ENCODE peak calls at places on chromosome 13, in seven cellular contexts. S is stimulated activated CD4-positive, alpha-beta T cell treated with anti-CD3 and anti-CD28 coated beads, Interleukin-4, amount 100 ng/mL, for 24 hours; X is T-helper 17 cell; I is neural crest cell; P is HuH-7.5; E is nucleus accumbens; H is stimulated activated CD8-positive, alpha-beta memory T cell treated with anti-CD3 and anti-CD28 coated beads, Interleukin-2, amount 100 ng/mL, for 48 hours. B is an unnamed sample.

GRCh38 chr13:78309497-78310180 is 293.7 kb downstream of the POU4F1 start:
- DNase-seq in H (no peak), X (no peak), P (no peak), I (no peak), E (no peak), S (no peak), B (no peak)

GRCh38 chr13:23789576-23790346 is 99.4 kb downstream of the MIPEP start:
- DNase-seq in X (no peak), H (no peak), S (no peak), I (no peak), P (no peak), E (no peak), B (no peak)

GRCh38 chr13:71979616-71980015 is 112.6 kb upstream of the DACH1 start:
- DNase-seq in S (no peak), X (no peak), P (peak; percentile 2), I (no peak), E (no peak), H (no peak), B (peak; percentile 23)

GRCh38 chr13:75329723-75330122 is 152.2 kb downstream of the TBC1D4 start:
- DNase-seq in I (no peak), H (no peak), E (no peak), S (no peak), X (no peak), P (peak; percentile 19), B (no peak)

GRCh38 chr13:106318941-106319411 is 216.5 kb downstream of the EFNB2 start:
- DNase-seq in P (no peak), E (no peak), I (no peak), H (no peak), X (no peak), S (no peak), B (peak; percentile 61)

GRCh38 chr13:49497272-49497671 is 1.5 kb downstream of the PHF11 start:
- DNase-seq in X (no peak), H (no peak), I (no peak), E (no peak), P (no peak), S (no peak), B (no peak)

GRCh38 chr13:91459485-91459884 is 61.1 kb downstream of the GPC5 start:
- DNase-seq in I (no peak), P (no peak), X (no peak), E (no peak), S (no peak), H (no peak), B (no peak)

GRCh38 chr13:102405499-102406079 is 3.7 kb upstream of the FGF14 start:
- DNase-seq in H (no peak), I (no peak), S (no peak), P (no peak), E (no peak), X (no peak), B (peak; percentile 68)

GRCh38 chr13:78978381-78978998 is 319.5 kb upstream of the OBI1 start:
- DNase-seq in P (no peak), I (peak; percentile 60), S (peak; percentile 48), E (peak; percentile 18), H (no peak), X (no peak), B (peak; percentile 76)

GRCh38 chr13:23979361-23980159 is 82.3 kb upstream of the C1QTNF9B start:
- DNase-seq in X (peak; percentile 14), I (peak; percentile 55), S (peak; percentile 17), E (peak; percentile 89), P (peak; percentile 51), H (no peak), B (peak; percentile 76)

GRCh38 chr13:42000836-42001235 is 39.9 kb upstream of the VWA8 start:
- DNase-seq in P (no peak), X (no peak), I (no peak), S (no peak), H (no peak), E (no peak), B (no peak)

GRCh38 chr13:105984236-105984635 is 551.2 kb downstream of the EFNB2 start:
- DNase-seq in E (no peak), P (no peak), H (no peak), X (no peak), S (no peak), I (no peak), B (no peak)

GRCh38 chr13:106649495-106649894 is 81.6 kb upstream of the ARGLU1 start:
- DNase-seq in S (no peak), X (no peak), E (no peak), P (no peak), H (no peak), I (no peak), B (peak; percentile 69)

GRCh38 chr13:110984392-110984791 is 69.5 kb upstream of the ANKRD10 start:
- DNase-seq in E (no peak), H (no peak), X (no peak), I (no peak), S (no peak), P (no peak), B (no peak)

GRCh38 chr13:51902776-51903175 is 41.0 kb downstream of the CCDC70 start:
- DNase-seq in E (no peak), X (no peak), I (no peak), H (no peak), S (no peak), P (no peak), B (no peak)

GRCh38 chr13:80824231-80824630 is 483.3 kb upstream of the SPRY2 start:
- DNase-seq in E (no peak), X (no peak), I (no peak), P (no peak), H (no peak), S (no peak), B (no peak)

GRCh38 chr13:35923347-35923746 is 207.8 kb downstream of the DCLK1 start:
- DNase-seq in S (no peak), P (no peak), E (no peak), I (no peak), X (no peak), H (no peak), B (no peak)

GRCh38 chr13:54536112-54536511 is 1507.5 kb downstream of the OLFM4 start:
- DNase-seq in E (no peak), X (no peak), P (no peak), I (no peak), S (no peak), H (no peak), B (peak; percentile 31)

GRCh38 chr13:79457390-79457789 is 23.6 kb upstream of the NDFIP2 start:
- DNase-seq in E (no peak), I (no peak), H (no peak), S (no peak), X (no peak), P (no peak), B (no peak)

GRCh38 chr13:37306778-37307544 is 201.5 kb upstream of the CSNK1A1L start:
- DNase-seq in I (no peak), P (no peak), S (no peak), X (no peak), H (no peak), E (no peak), B (no peak)

GRCh38 chr13:25980255-25980654 is 71.6 kb downstream of the SHISA2 start:
- DNase-seq in I (no peak), X (no peak), H (no peak), E (peak; percentile 29), P (no peak), S (no peak), B (no peak)

GRCh38 chr13:91323349-91323748 is 24.1 kb upstream of the MIR17HG start:
- DNase-seq in H (no peak), I (no peak), S (no peak), P (no peak), X (no peak), E (no peak), B (no peak)

GRCh38 chr13:102322211-102322610 is 79.6 kb downstream of the FGF14 start:
- DNase-seq in P (no peak), I (no peak), E (no peak), X (no peak), H (no peak), S (no peak), B (no peak)

B was measured in hepatocyte.